ENCODE peak calls at places on chromosomes 6 and 20, in seven cellular contexts. D is upper lobe of right lung; G is activated T-cell treated with anti-CD3 and anti-CD28 coated beads, Interleukin-2, amount 50 U/mL, for 24 hours; V is left colon; N is anterior cingulate cortex; A is nephron progenitor cell; W is stimulated activated CD8-positive, alpha-beta memory T cell treated with anti-CD3 and anti-CD28 coated beads, Interleukin-4, amount 100 ng/mL, for 24 hours. L is an unnamed sample.

GRCh38 chr6:108157234-108157971 is 8.4 kb upstream of the NR2E1 start:
- DNase-seq in W (no peak), D (no peak), N (peak), A (peak), V (no peak), G (no peak), L (no peak)

GRCh38 chr6:89117285-89118108 is at the start of gene SRSF12:
- DNase-seq in G (peak), W (peak), D (peak), N (peak), A (peak), V (peak), L (no peak)

GRCh38 chr6:157905590-157906337 is 75.9 kb upstream of the SYNJ2 start:
- DNase-seq in W (no peak), V (no peak), A (no peak), G (no peak), D (no peak), N (no peak), L (no peak)

GRCh38 chr6:31664790-31665500 is at the start of gene GPANK1:
- DNase-seq in W (peak), A (peak), D (peak), G (peak), N (peak), V (peak), L (peak)

GRCh38 chr6:46051962-46052361 is 36.3 kb upstream of the CLIC5 start:
- DNase-seq in A (no peak), V (no peak), W (no peak), N (no peak), G (no peak), D (no peak), L (no peak)

GRCh38 chr6:148491638-148492210 is 149.1 kb downstream of the SASH1 start:
- DNase-seq in N (no peak), A (no peak), W (no peak), V (no peak), G (no peak), D (no peak), L (no peak)

GRCh38 chr6:5556011-5556410 is 294.7 kb downstream of the FARS2 start:
- DNase-seq in V (no peak), G (no peak), A (no peak), D (no peak), N (no peak), W (no peak), L (no peak)

GRCh38 chr20:26208296-26209091 is 511.8 kb upstream of the ZNF337 start:
- DNase-seq in W (no peak), D (peak), A (peak), N (no peak), V (no peak), G (peak), L (no peak)

GRCh38 chr6:54624779-54625178 is 221.8 kb upstream of the FAM83B start:
- DNase-seq in D (no peak), V (no peak), G (no peak), N (no peak), A (no peak), W (no peak), L (no peak)

GRCh38 chr6:26465776-26466175 is 8.0 kb downstream of the BTN2A1 start:
- DNase-seq in N (no peak), V (no peak), W (no peak), A (no peak), D (no peak), G (no peak), L (no peak)

GRCh38 chr6:53066874-53067273 is 1.7 kb downstream of the FBXO9 start:
- DNase-seq in D (no peak), G (no peak), A (no peak), V (no peak), N (no peak), W (no peak), L (no peak)

GRCh38 chr6:53361549-53362031 is 12.8 kb upstream of the ELOVL5 start:
- DNase-seq in V (no peak), W (no peak), G (peak), N (no peak), D (peak), A (no peak), L (no peak)

GRCh38 chr6:15533379-15534044 is 129.3 kb downstream of the DTNBP1 start:
- DNase-seq in G (no peak), N (no peak), D (no peak), V (no peak), A (no peak), W (no peak), L (no peak)

GRCh38 chr6:161748535-161749386 is 474.9 kb upstream of the AGPAT4 start:
- DNase-seq in N (no peak), V (peak), W (peak), A (peak), D (no peak), G (no peak), L (no peak)

GRCh38 chr6:26232950-26233607 is 131.9 kb upstream of the BTN3A2 start:
- DNase-seq in N (no peak), D (no peak), A (no peak), V (no peak), W (no peak), G (peak), L (no peak)

GRCh38 chr6:25992413-25993037 is 29.9 kb downstream of the TRIM38 start:
- DNase-seq in D (peak), G (peak), N (peak), V (peak), W (peak), A (peak), L (peak)

GRCh38 chr6:82182756-82183155 is 64.8 kb downstream of the IBTK start:
- DNase-seq in A (no peak), D (no peak), N (no peak), G (no peak), V (no peak), W (no peak), L (no peak)

GRCh38 chr6:7156666-7157278 is 49.0 kb downstream of the RREB1 start:
- DNase-seq in A (no peak), W (no peak), G (no peak), D (no peak), V (no peak), N (no peak), L (no peak)

GRCh38 chr6:81708306-81708705 is 44.2 kb downstream of the TENT5A start:
- DNase-seq in W (no peak), G (no peak), A (no peak), N (no peak), V (no peak), D (no peak), L (no peak)

GRCh38 chr6:28839443-28840120 is 84.2 kb downstream of the TRIM27 start:
- DNase-seq in D (no peak), G (no peak), W (no peak), A (no peak), V (no peak), N (no peak), L (no peak)

GRCh38 chr6:166541876-166542579 is 44.5 kb downstream of the RAMACL start:
- DNase-seq in G (no peak), W (no peak), N (no peak), D (no peak), A (no peak), V (peak), L (no peak)

GRCh38 chr20:35954907-35955251 is 577 bp upstream of the SCAND1 start:
- DNase-seq in N (no peak), D (no peak), V (no peak), G (no peak), W (peak), A (no peak), L (peak)

GRCh38 chr20:55800501-55800900 is 204.8 kb downstream of the CBLN4 start:
- DNase-seq in D (no peak), G (no peak), V (no peak), A (no peak), N (no peak), W (no peak), L (no peak)

GRCh38 chr6:55898342-55898741 is 23.0 kb upstream of the BMP5 start:
- DNase-seq in G (no peak), V (no peak), W (no peak), A (no peak), D (no peak), N (no peak), L (no peak)